ENCODE peak calls at places on chromosomes 11 and 22, in seven cellular contexts. G is kidney, Q is right atrium auricular region, D is upper lobe of right lung, H is K562, F is AG04450, U is heart left ventricle. E is an unnamed sample.

GRCh38 chr11:122843281-122844150 is 5.2 kb downstream of the CRTAM start:
- DNase-seq in G (no peak), Q (no peak), D (no peak), H (no peak), F (no peak), U (no peak), E (peak; percentile 45)

GRCh38 chr11:43012606-43013005 is 299.2 kb upstream of the API5 start:
- DNase-seq in G (no peak), Q (no peak), D (no peak), H (no peak), F (no peak), U (no peak), E (no peak)

GRCh38 chr22:23282089-23282501 is 101.8 kb downstream of the BCR start:
- DNase-seq in G (peak; percentile 96), Q (peak; percentile 73), D (peak; percentile 94), H (no peak), F (peak; percentile 45), U (peak; percentile 50), E (no peak)

GRCh38 chr11:116261616-116262015 is 511.2 kb downstream of the BUD13 start:
- DNase-seq in G (no peak), Q (no peak), D (no peak), H (no peak), F (no peak), U (no peak), E (no peak)

GRCh38 chr11:69924308-69925161 is 105.3 kb upstream of the FGF3 start:
- DNase-seq in G (peak; percentile 12), Q (no peak), D (no peak), H (no peak), F (no peak), U (no peak), E (no peak)

GRCh38 chr22:46010177-46010867 is 33.4 kb upstream of the WNT7B start:
- DNase-seq in G (peak; percentile 89), Q (no peak), D (peak; percentile 57), H (no peak), F (no peak), U (peak; percentile 16), E (no peak)

GRCh38 chr11:113494021-113494420 is 18.8 kb upstream of the DRD2 start:
- DNase-seq in G (no peak), Q (no peak), D (no peak), H (no peak), F (no peak), U (no peak), E (no peak)

GRCh38 chr11:36162909-36163434 is 126.3 kb downstream of the COMMD9 start:
- DNase-seq in G (no peak), Q (no peak), D (no peak), H (no peak), F (no peak), U (peak; percentile 33), E (no peak)

GRCh38 chr11:119157088-119157487 is 8.2 kb downstream of the ABCG4 start:
- DNase-seq in G (no peak), Q (no peak), D (no peak), H (no peak), F (no peak), U (no peak), E (no peak)

GRCh38 chr11:121578216-121579063 is 125.7 kb upstream of the SORL1-AS1 start:
- DNase-seq in G (no peak), Q (no peak), D (no peak), H (no peak), F (no peak), U (no peak), E (no peak)

GRCh38 chr11:124898711-124899110 is 1.0 kb upstream of the ROBO4 start:
- DNase-seq in G (peak; percentile 83), Q (no peak), D (no peak), H (no peak), F (peak; percentile 21), U (peak; percentile 63), E (no peak)

GRCh38 chr11:554824-555499 is 5.6 kb downstream of the LMNTD2 start:
- DNase-seq in G (peak; percentile 92), Q (no peak), D (peak; percentile 88), H (peak; percentile 80), F (no peak), U (peak; percentile 59), E (peak; percentile 69)

GRCh38 chr11:106321601-106322000 is 244.1 kb downstream of the AASDHPPT start:
- DNase-seq in G (no peak), Q (no peak), D (no peak), H (no peak), F (no peak), U (no peak), E (no peak)

GRCh38 chr11:126186708-126187481 is 24.6 kb downstream of the RPUSD4 start:
- DNase-seq in G (no peak), Q (no peak), D (peak; percentile 57), H (no peak), F (no peak), U (no peak), E (no peak)

GRCh38 chr11:34218067-34218466 is 112.6 kb downstream of the NAT10 start:
- DNase-seq in G (no peak), Q (no peak), D (no peak), H (no peak), F (no peak), U (no peak), E (no peak)

GRCh38 chr11:64619196-64619595 is 28.2 kb downstream of the SLC22A12 start:
- DNase-seq in G (no peak), Q (no peak), D (peak; percentile 81), H (no peak), F (no peak), U (no peak), E (no peak)

GRCh38 chr22:49712195-49712791 is 115.4 kb downstream of the BRD1 start:
- DNase-seq in G (no peak), Q (no peak), D (peak; percentile 26), H (peak; percentile 60), F (no peak), U (no peak), E (no peak)

GRCh38 chr22:49713003-49713402 is 114.7 kb downstream of the BRD1 start:
- DNase-seq in G (no peak), Q (no peak), D (no peak), H (no peak), F (no peak), U (no peak), E (no peak)

GRCh38 chr22:49710746-49711145 is 116.9 kb downstream of the BRD1 start:
- DNase-seq in G (no peak), Q (no peak), D (peak; percentile 47), H (no peak), F (no peak), U (no peak), E (no peak)

GRCh38 chr22:49705631-49706352 is 121.9 kb downstream of the BRD1 start:
- DNase-seq in G (no peak), Q (no peak), D (no peak), H (no peak), F (no peak), U (no peak), E (no peak)

DNA sequence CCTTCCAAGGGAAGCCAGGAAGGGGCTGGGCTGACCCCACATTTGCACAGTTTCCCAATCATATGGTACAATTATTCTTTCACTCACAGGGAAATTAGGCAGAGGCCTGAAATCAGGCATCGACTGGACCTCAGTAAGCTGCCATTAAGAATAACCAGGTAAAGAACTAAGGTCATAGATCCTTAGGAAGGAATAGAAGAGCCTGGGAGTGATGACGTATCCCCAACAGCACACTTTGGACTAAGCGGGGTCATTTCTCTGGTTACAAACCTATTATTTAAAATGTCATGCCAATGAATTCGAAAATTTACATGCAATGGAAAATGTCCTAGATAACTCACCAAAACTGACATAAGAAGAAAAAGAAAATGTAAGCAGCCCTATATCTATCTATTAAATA is 118.2 kb downstream of the BRD1 start:
- DNase-seq in G (no peak), Q (no peak), D (no peak), H (no peak), F (no peak), U (no peak), E (no peak)
- H3K9me3 ChIP-seq in G (peaks cover 11% of the 10 kb centered on the region), Q (peaks cover 19% of the 10 kb centered on the region), D (no peaks in the 10 kb centered on the region), H (no peaks in the 10 kb centered on the region), F (peaks cover 20% of the 10 kb centered on the region), U (peaks cover 16% of the 10 kb centered on the region), E (no peaks in the 10 kb centered on the region)

DNA sequence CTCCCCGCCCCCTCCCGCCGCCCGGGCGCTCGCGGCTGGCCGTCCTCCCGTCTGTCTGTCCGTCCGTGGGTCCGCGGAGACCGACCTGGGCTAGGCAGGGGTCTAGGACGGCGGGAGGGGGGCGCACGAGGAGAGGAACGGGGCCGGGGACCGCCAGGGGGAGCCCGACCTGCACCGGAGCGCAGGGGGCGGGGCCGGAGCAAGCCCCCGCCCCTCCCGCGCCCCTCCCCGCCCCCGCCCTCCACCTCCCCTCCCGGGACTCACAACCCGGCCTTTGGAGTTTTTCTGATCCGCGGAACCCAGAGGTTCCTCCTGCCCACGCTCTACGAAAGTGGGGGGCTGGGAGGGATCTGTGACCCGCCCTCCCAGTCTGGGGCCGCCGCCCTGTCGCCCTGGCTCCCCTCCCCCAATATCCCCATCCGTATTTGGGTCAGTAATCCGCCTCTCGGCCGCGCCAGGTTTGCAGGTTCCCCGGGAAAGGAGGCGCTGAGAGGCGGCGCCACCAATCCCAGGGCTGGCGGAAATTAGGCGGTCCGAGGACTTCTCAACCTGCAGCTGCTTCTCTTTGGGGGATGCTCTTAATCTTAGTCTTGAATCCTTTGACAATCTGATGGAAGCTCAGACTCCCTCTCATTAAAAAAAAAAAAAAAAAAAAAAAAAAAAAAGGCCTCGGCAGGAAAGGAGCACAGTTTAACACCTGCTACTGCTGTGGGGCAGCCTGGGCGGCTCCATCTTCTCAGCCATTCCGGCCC is 922 bp upstream of the KCNJ11 start:
- DNase-seq in G (peak; percentile 93), Q (no peak), D (peak; percentile 91), H (peak; percentile 94), F (no peak), U (peak; percentile 74), E (peak; percentile 80)
- H3K27ac ChIP-seq in G (no peak overlapping the region), Q (peak overlapping the region; percentile 83), D (peak overlapping the region; percentile 37), H (no peak overlapping the region), F (no peak overlapping the region), U (peak overlapping the region; percentile 61), E (no peak overlapping the region)

DNA sequence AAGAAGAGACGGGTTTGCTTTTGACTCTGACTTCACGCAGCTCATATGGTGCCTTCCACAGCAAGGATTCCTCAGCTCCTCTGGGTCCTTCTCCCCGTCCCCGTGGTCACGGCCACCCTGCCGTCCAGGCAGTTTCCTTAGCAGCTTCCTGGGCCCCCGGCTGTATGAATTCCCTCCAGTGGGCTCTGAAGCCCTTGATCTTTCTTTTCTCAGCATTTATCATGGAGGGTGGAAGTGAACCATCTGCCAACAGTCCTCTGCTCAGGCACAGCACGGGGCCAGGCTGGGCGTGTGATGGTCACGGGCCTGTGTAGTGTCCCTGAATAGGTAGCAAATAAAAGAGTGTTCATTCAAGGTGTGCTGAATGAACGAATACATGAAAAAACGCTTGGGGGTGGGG is 782.4 kb downstream of the BRD1 start:
- DNase-seq in G (no peak), Q (no peak), D (no peak), H (no peak), F (no peak), U (no peak), E (no peak)
- H3K4me3 ChIP-seq in G (no peak overlapping the region), Q (no peak overlapping the region), D (no peak overlapping the region), H (no peak overlapping the region), F (no peak overlapping the region), U (no peak overlapping the region), E (no peak overlapping the region)

GRCh38 chr11:2621919-2622318 is 77.9 kb downstream of the KCNQ1OT1 start:
- DNase-seq in G (no peak), Q (no peak), D (no peak), H (no peak), F (no peak), U (no peak), E (no peak)

GRCh38 chr11:2630679-2631078 is 69.1 kb downstream of the KCNQ1OT1 start:
- DNase-seq in G (no peak), Q (no peak), D (no peak), H (no peak), F (no peak), U (no peak), E (no peak)

GRCh38 chr11:2631161-2631560 is 68.6 kb downstream of the KCNQ1OT1 start:
- DNase-seq in G (no peak), Q (no peak), D (no peak), H (no peak), F (no peak), U (no peak), E (no peak)

GRCh38 chr11:2625183-2625582 is 74.6 kb downstream of the KCNQ1OT1 start:
- DNase-seq in G (no peak), Q (no peak), D (no peak), H (no peak), F (no peak), U (no peak), E (no peak)
- H3K9me3 ChIP-seq in G (peaks cover 27% of the 10 kb centered on the region), Q (peaks cover 11% of the 10 kb centered on the region), D (peaks cover 9% of the 10 kb centered on the region), H (peaks cover 4% of the 10 kb centered on the region), F (peaks cover 3% of the 10 kb centered on the region), U (no peaks in the 10 kb centered on the region), E (no peaks in the 10 kb centered on the region)

E was measured in CD8-positive, alpha-beta memory T cell.